ENCODE peak calls at places on chromosome 9, in five cellular contexts. A is stimulated activated CD8-positive, alpha-beta memory T cell treated with anti-CD3 and anti-CD28 coated beads, Interleukin-15, amount 100 ng/mL, for 24 hours; L is GM03348; T is hypothalamus; J is NCI-H1105 treated with DMSO at 0.1 percent for 48 hours. F is an unnamed sample.

GRCh38 chr9:124344291-124345050 is 70.8 kb downstream of the PSMB7 start:
- DNase-seq in A (no peak), L (no peak), T (no peak), J (no peak), F (no peak)

GRCh38 chr9:89022902-89023301 is 31.6 kb downstream of the S1PR3 start:
- DNase-seq in A (no peak), L (peak; percentile 65), T (no peak), J (no peak), F (no peak)

GRCh38 chr9:114677418-114677817 is 4.6 kb downstream of the TEX48 start:
- DNase-seq in A (no peak), L (peak; percentile 92), T (no peak), J (peak; percentile 87), F (peak; percentile 92)

GRCh38 chr9:137836151-137836830 is 41.3 kb upstream of the CACNA1B start:
- DNase-seq in A (no peak), L (no peak), T (no peak), J (no peak), F (no peak)

GRCh38 chr9:20315672-20316071 is 306.6 kb downstream of the MLLT3 start:
- DNase-seq in A (no peak), L (peak; percentile 80), T (no peak), J (no peak), F (no peak)

GRCh38 chr9:94860678-94861588 is 134.4 kb downstream of the AOPEP start:
- DNase-seq in A (peak; percentile 21), L (peak; percentile 37), T (no peak), J (no peak), F (no peak)

GRCh38 chr9:99299214-99300102 is 77.4 kb downstream of the SEC61B start:
- DNase-seq in A (no peak), L (peak; percentile 70), T (no peak), J (peak; percentile 9), F (no peak)

GRCh38 chr9:98175013-98175679 is 17.3 kb downstream of the CORO2A start:
- DNase-seq in A (no peak), L (no peak), T (no peak), J (no peak), F (no peak)

GRCh38 chr9:131624636-131625241 is 79.4 kb downstream of the PRRT1B start:
- DNase-seq in A (no peak), L (no peak), T (no peak), J (no peak), F (no peak)

GRCh38 chr9:14342746-14343145 is 28.8 kb upstream of the NFIB start:
- DNase-seq in A (no peak), L (no peak), T (no peak), J (no peak), F (no peak)

GRCh38 chr9:131676431-131676972 is 63.4 kb downstream of the RAPGEF1 start:
- DNase-seq in A (no peak), L (no peak), T (no peak), J (no peak), F (no peak)

GRCh38 chr9:33719581-33720374 is 75.6 kb upstream of the PRSS3 start:
- DNase-seq in A (no peak), L (peak; percentile 7), T (no peak), J (peak; percentile 57), F (no peak)

GRCh38 chr9:112894699-112895098 is 4.0 kb upstream of the SLC46A2 start:
- DNase-seq in A (no peak), L (no peak), T (no peak), J (no peak), F (no peak)

GRCh38 chr9:138101444-138102234 is 224.1 kb downstream of the CACNA1B start:
- DNase-seq in A (no peak), L (no peak), T (no peak), J (no peak), F (peak; percentile 78)

GRCh38 chr9:21294904-21295538 is 10.1 kb downstream of the IFNA5 start:
- DNase-seq in A (no peak), L (no peak), T (no peak), J (no peak), F (no peak)

GRCh38 chr9:1231998-1232919 is 182.1 kb downstream of the DMRT2 start:
- DNase-seq in A (no peak), L (peak; percentile 72), T (no peak), J (no peak), F (no peak)

GRCh38 chr9:135096408-135096885 is 9.0 kb downstream of the OLFM1 start:
- DNase-seq in A (no peak), L (no peak), T (no peak), J (no peak), F (no peak)

GRCh38 chr9:135714242-135715055 is 12.5 kb downstream of the KCNT1 start:
- DNase-seq in A (no peak), L (peak; percentile 36), T (no peak), J (no peak), F (no peak)

GRCh38 chr9:125240649-125240999 is 519 bp downstream of the HSPA5 start:
- DNase-seq in A (peak; percentile 20), L (peak; percentile 29), T (no peak), J (no peak), F (no peak)

F was measured in osteocyte.